ENCODE peak calls at places on chromosome 2, in four cellular contexts. D, A, T and L are unnamed samples.

GRCh38 chr2:180705122-180705521 is 275.3 kb upstream of the UBE2E3 start:
- DNase-seq in D (no peak), A (no peak), T (no peak), L (no peak)

GRCh38 chr2:2870106-2870505 is 507.5 kb downstream of the EIPR1 start:
- DNase-seq in D (no peak), A (peak; percentile 65), T (no peak), L (no peak)

GRCh38 chr2:236179653-236180500 is 11.7 kb upstream of the GBX2 start:
- DNase-seq in D (no peak), A (peak; percentile 47), T (no peak), L (peak; percentile 4)

GRCh38 chr2:12107849-12108420 is 361.5 kb downstream of the LPIN1 start:
- DNase-seq in D (no peak), A (no peak), T (no peak), L (no peak)

GRCh38 chr2:168030862-168031624 is 216.4 kb downstream of the STK39 start:
- DNase-seq in D (no peak), A (no peak), T (no peak), L (no peak)

GRCh38 chr2:101047774-101048173 is 45.7 kb downstream of the RPL31 start:
- DNase-seq in D (no peak), A (no peak), T (no peak), L (no peak)

GRCh38 chr2:240403358-240404104 is 31.9 kb upstream of the GPC1 start:
- DNase-seq in D (no peak), A (no peak), T (no peak), L (no peak)

GRCh38 chr2:8623958-8624591 is 57.8 kb upstream of the ID2 start:
- DNase-seq in D (no peak), A (no peak), T (no peak), L (no peak)

GRCh38 chr2:10278029-10278762 is 24.5 kb upstream of the HPCAL1 start:
- DNase-seq in D (peak; percentile 11), A (no peak), T (no peak), L (no peak)

GRCh38 chr2:199303814-199304213 is 153.9 kb downstream of the SATB2 start:
- DNase-seq in D (no peak), A (no peak), T (no peak), L (no peak)

GRCh38 chr2:1219901-1220691 is 193.2 kb upstream of the TPO start:
- DNase-seq in D (no peak), A (no peak), T (no peak), L (no peak)

GRCh38 chr2:55103039-55103438 is 52.8 kb upstream of the RTN4 start:
- DNase-seq in D (no peak), A (no peak), T (no peak), L (no peak)

GRCh38 chr2:108194409-108195132 is 45.2 kb upstream of the SULT1C3 start:
- DNase-seq in D (no peak), A (peak; percentile 42), T (no peak), L (no peak)